ENCODE peak calls at places on chromosomes 5 and 9, in nine cellular contexts. Z is lower lobe of right lung, Y is HCT116, J is endothelial cell of umbilical vein, P is heart right ventricle, V is psoas muscle, S is GM06990, C is IMR-90, T is dorsolateral prefrontal cortex. K is an unnamed sample.
A peak's percentile ranks its signal among the peaks of the same experiment; 100 is the strongest.

GRCh38 chr5:132102944-132103343 is 29.4 kb downstream of the CSF2 start:
- DNase-seq in Z (no peak), Y (no peak), J (no peak), P (no peak), V (no peak), S (no peak), C (no peak), T (no peak), K (no peak)

GRCh38 chr9:117715411-117715989 is 11.3 kb downstream of the TLR4 start:
- DNase-seq in Z (no peak), Y (no peak), J (peak; percentile 27), P (no peak), V (no peak), S (no peak), C (no peak), T (no peak), K (no peak)

GRCh38 chr5:177309351-177310191 is 2.1 kb downstream of the MXD3 start:
- DNase-seq in Z (peak; percentile 80), Y (peak; percentile 81), J (peak; percentile 73), P (peak; percentile 54), V (peak; percentile 65), S (peak; percentile 72), C (peak; percentile 65), T (peak; percentile 59), K (peak; percentile 67)

GRCh38 chr9:35828716-35829083 is at the start of gene FAM221B:
- DNase-seq in Z (peak; percentile 67), Y (no peak), J (no peak), P (peak; percentile 29), V (no peak), S (no peak), C (no peak), T (no peak), K (no peak)

GRCh38 chr5:153907170-153907775 is 131.4 kb downstream of the FAM114A2 start:
- DNase-seq in Z (no peak), Y (no peak), J (no peak), P (no peak), V (no peak), S (no peak), C (no peak), T (no peak), K (no peak)

GRCh38 chr9:81182421-81182820 is 506.9 kb downstream of the TLE1 start:
- DNase-seq in Z (no peak), Y (no peak), J (no peak), P (no peak), V (no peak), S (no peak), C (peak; percentile 77), T (no peak), K (peak; percentile 54)

GRCh38 chr5:78095119-78095518 is 199.4 kb downstream of the AP3B1 start:
- DNase-seq in Z (no peak), Y (no peak), J (no peak), P (no peak), V (no peak), S (no peak), C (no peak), T (no peak), K (no peak)

GRCh38 chr5:169629847-169630548 is 7.1 kb upstream of the DOCK2 start:
- DNase-seq in Z (no peak), Y (no peak), J (peak; percentile 40), P (no peak), V (no peak), S (no peak), C (peak; percentile 90), T (no peak), K (peak; percentile 58)

DNA sequence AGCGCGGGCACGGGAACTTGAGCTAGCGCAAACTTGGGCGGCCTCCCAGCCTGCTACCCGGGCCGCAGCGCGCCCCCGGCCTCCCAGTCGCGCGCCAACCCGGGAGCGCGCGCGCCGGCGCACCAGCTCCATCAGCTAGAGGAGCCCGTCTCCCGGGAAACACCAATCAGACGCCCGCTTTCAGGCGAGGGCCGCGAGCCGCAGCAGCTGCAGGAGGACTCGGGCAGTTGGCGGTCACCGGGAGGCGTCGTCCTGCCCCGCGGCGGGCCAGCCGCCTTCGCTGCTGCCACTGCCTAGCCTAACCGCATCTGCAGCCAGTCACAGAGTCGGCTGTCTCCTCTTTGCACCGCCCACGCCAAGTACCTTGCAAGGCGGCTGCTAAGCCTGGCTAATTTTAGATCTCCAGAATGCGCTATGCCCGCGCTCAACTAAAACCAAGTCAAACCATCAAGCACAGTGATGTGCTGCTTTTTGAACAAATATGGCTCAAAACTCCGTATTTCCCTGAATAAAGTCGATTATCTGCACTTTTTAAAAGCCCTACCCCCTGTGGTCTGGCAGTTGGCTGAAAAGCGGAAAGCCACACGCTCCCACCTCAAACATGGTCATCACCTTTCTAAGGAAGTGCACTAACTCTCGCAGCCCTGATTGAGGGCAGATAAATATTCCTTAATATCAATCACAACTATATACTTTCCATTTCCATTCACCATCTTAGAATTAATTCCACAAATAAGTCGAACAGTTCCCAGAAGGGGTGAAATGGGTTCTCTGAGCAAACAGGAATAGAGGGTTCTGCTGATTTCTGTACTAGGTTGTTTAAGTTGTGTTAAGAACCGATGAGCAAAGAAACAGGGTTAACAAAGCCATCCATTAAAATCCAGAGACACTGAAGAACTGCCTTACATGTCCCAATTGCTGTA is 221.8 kb downstream of the MEF2C start:
- DNase-seq in Z (no peak), Y (peak; percentile 68), J (peak; percentile 51), P (no peak), V (peak; percentile 47), S (peak; percentile 87), C (peak; percentile 77), T (peak; percentile 98), K (peak; percentile 28)
- H3K27me3 ChIP-seq in Z (peaks cover 84% of the 10 kb centered on the region), Y (no peaks in the 10 kb centered on the region), J (peaks cover 60% of the 10 kb centered on the region), P (peaks cover 76% of the 10 kb centered on the region), V (peaks cover 95% of the 10 kb centered on the region), S (no peaks in the 10 kb centered on the region), C (peaks cover 43% of the 10 kb centered on the region), T (no peaks in the 10 kb centered on the region), K (peaks cover 31% of the 10 kb centered on the region)

GRCh38 chr9:131715906-131716305 is 24.0 kb downstream of the RAPGEF1 start:
- DNase-seq in Z (no peak), Y (no peak), J (peak; percentile 72), P (peak; percentile 55), V (peak; percentile 48), S (no peak), C (no peak), T (no peak), K (no peak)

GRCh38 chr9:131714821-131715220 is 25.1 kb downstream of the RAPGEF1 start:
- DNase-seq in Z (no peak), Y (no peak), J (peak; percentile 57), P (no peak), V (no peak), S (no peak), C (no peak), T (no peak), K (no peak)

GRCh38 chr9:131713016-131713415 is 26.9 kb downstream of the RAPGEF1 start:
- DNase-seq in Z (no peak), Y (no peak), J (no peak), P (no peak), V (no peak), S (no peak), C (no peak), T (no peak), K (no peak)

GRCh38 chr9:131712151-131712716 is 27.6 kb downstream of the RAPGEF1 start:
- DNase-seq in Z (no peak), Y (no peak), J (peak; percentile 29), P (no peak), V (no peak), S (no peak), C (no peak), T (no peak), K (no peak)

GRCh38 chr9:131714161-131714646 is 25.7 kb downstream of the RAPGEF1 start:
- DNase-seq in Z (peak; percentile 53), Y (no peak), J (peak; percentile 99), P (peak; percentile 48), V (peak; percentile 64), S (no peak), C (peak; percentile 91), T (no peak), K (peak; percentile 98)
- H3K4me3 ChIP-seq in Z (no peak overlapping the region), Y (no peak overlapping the region), J (no peak overlapping the region), P (no peak overlapping the region), V (no peak overlapping the region), S (no peak overlapping the region), C (peak overlapping the region; percentile 4), T (no peak overlapping the region), K (no peak overlapping the region)

GRCh38 chr5:57434227-57434640 is 48.4 kb downstream of the ACTBL2 start:
- DNase-seq in Z (no peak), Y (no peak), J (peak; percentile 78), P (no peak), V (no peak), S (no peak), C (no peak), T (no peak), K (no peak)

GRCh38 chr5:57431816-57432215 is 50.8 kb downstream of the ACTBL2 start:
- DNase-seq in Z (no peak), Y (no peak), J (no peak), P (no peak), V (no peak), S (no peak), C (no peak), T (no peak), K (no peak)

GRCh38 chr5:57434683-57435082 is 47.9 kb downstream of the ACTBL2 start:
- DNase-seq in Z (no peak), Y (no peak), J (no peak), P (no peak), V (no peak), S (no peak), C (no peak), T (no peak), K (no peak)

GRCh38 chr5:57435701-57436134 is 46.9 kb downstream of the ACTBL2 start:
- DNase-seq in Z (no peak), Y (peak; percentile 37), J (peak; percentile 99), P (no peak), V (no peak), S (no peak), C (peak; percentile 99), T (no peak), K (peak; percentile 96)

GRCh38 chr5:57432876-57433275 is 49.7 kb downstream of the ACTBL2 start:
- DNase-seq in Z (no peak), Y (peak; percentile 23), J (peak; percentile 26), P (no peak), V (no peak), S (no peak), C (no peak), T (no peak), K (peak; percentile 35)
- TF ChIP-seq CTCF in Z (no peak), Y (peak; percentile 52), J (no peak), P (no peak), V (peak; percentile 18), S (peak; percentile 5), C (no peak), T (no peak), K (peak; percentile 38)

GRCh38 chr5:50965621-50966362 is 299.4 kb downstream of the PARP8 start:
- DNase-seq in Z (no peak), Y (no peak), J (no peak), P (no peak), V (no peak), S (no peak), C (no peak), T (no peak), K (no peak)

GRCh38 chr5:50967388-50968039 is 301.1 kb downstream of the PARP8 start:
- DNase-seq in Z (no peak), Y (no peak), J (no peak), P (no peak), V (no peak), S (no peak), C (no peak), T (no peak), K (no peak)

GRCh38 chr5:50969207-50970145 is 303.0 kb downstream of the PARP8 start:
- DNase-seq in Z (no peak), Y (no peak), J (no peak), P (no peak), V (no peak), S (no peak), C (no peak), T (no peak), K (no peak)

GRCh38 chr5:50966986-50967385 is 300.5 kb downstream of the PARP8 start:
- DNase-seq in Z (no peak), Y (no peak), J (no peak), P (no peak), V (no peak), S (no peak), C (no peak), T (no peak), K (no peak)

DNA sequence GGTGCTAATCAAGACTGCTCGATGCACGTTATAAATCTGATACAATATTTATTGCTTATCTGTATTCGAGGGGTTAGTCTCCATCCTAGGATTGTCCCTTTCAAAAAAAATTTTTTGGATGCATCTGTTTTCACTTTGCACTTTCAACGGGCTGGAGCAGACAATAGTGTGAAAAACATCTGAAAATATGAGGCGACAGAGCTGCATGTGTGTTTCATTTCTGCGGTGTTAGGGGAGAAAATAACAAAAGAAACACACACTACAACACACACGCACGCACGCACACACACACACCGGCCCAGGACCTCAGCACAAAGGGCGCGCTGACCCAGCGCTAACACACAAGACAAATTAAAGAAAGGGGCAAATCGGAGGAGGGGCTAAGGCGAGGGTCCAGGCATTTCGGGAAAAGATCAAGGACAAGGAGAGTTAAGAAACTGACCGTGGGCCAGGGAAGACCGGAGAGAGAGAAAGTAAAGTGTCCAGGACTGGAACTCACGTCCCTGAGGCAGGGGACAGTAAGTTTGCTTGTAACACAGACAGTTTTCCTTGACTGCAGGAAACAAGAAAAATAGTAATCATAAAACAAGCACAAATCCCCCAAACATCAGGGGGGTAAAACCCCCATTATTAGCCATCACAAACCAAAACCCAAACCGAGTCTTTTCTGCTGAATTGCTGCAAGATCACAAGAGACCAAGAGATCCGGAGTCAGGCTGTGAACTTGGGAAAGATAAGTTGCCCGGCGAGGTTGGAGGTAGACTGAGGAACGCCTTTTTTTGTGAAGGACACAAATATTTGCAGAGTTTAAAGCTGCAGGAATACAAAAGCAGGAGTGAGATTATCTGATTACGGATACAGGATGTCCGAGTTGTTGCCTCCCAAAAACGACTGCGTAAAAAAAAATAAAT is 302.1 kb downstream of the PARP8 start:
- DNase-seq in Z (no peak), Y (no peak), J (no peak), P (no peak), V (no peak), S (no peak), C (no peak), T (no peak), K (no peak)
- H3K27me3 ChIP-seq in Z (peaks cover 80% of the 10 kb centered on the region), Y (no peaks in the 10 kb centered on the region), J (peaks cover 60% of the 10 kb centered on the region), P (peaks cover 85% of the 10 kb centered on the region), V (peaks cover 64% of the 10 kb centered on the region), S (peaks cover 1% of the 10 kb centered on the region), C (peaks cover 65% of the 10 kb centered on the region), T (peaks cover 77% of the 10 kb centered on the region), K (peaks cover 32% of the 10 kb centered on the region)